ENCODE peak calls at places on chromosomes 11 and 22, in six cellular contexts. X is H1, S is tibial artery, C is heart right ventricle, J is foreskin keratinocyte, B is B cell. E is an unnamed sample.

GRCh38 chr11:61853698-61854169 is 25.6 kb downstream of the FADS2 start:
- DNase-seq in S (no peak), C (peak; percentile 72), J (no peak), X (no peak), B (no peak), E (no peak)

GRCh38 chr11:109112748-109113378 is 309.1 kb upstream of the C11orf87 start:
- DNase-seq in C (peak; percentile 17), S (no peak), B (no peak), X (no peak), J (no peak), E (no peak)

GRCh38 chr11:108697872-108698473 is 33.1 kb downstream of the DDX10 start:
- DNase-seq in S (peak; percentile 28), J (peak; percentile 16), X (no peak), C (no peak), B (peak; percentile 64), E (peak; percentile 79)

GRCh38 chr11:131692961-131693360 is 322.5 kb downstream of the NTM start:
- DNase-seq in S (no peak), B (no peak), X (no peak), C (no peak), J (no peak), E (no peak)

GRCh38 chr11:95596011-95596489 is 193.5 kb downstream of the FAM76B start:
- DNase-seq in X (no peak), C (no peak), S (no peak), J (peak; percentile 61), B (no peak), E (peak; percentile 31)

GRCh38 chr11:100584201-100584600 is 102.9 kb upstream of the ARHGAP42 start:
- DNase-seq in J (no peak), C (no peak), S (no peak), B (no peak), X (no peak), E (no peak)

GRCh38 chr11:129313588-129314288 is 61.9 kb upstream of the BARX2 start:
- DNase-seq in S (peak; percentile 27), X (no peak), J (no peak), C (no peak), B (no peak), E (no peak)

GRCh38 chr22:46054091-46054877 is 77.3 kb upstream of the WNT7B start:
- DNase-seq in X (no peak), J (no peak), S (peak; percentile 67), B (peak; percentile 81), C (peak; percentile 77), E (no peak)

GRCh38 chr22:39152511-39153219 is at the start of gene CBX7:
- DNase-seq in J (no peak), X (peak; percentile 94), B (peak; percentile 99), C (peak; percentile 96), S (peak; percentile 96), E (peak; percentile 97)

GRCh38 chr22:40340044-40340443 is 6.3 kb upstream of the ADSL start:
- DNase-seq in X (no peak), C (no peak), B (no peak), J (no peak), S (no peak), E (no peak)

GRCh38 chr11:64322925-64323260 is 5.0 kb downstream of the PRDX5 start:
- DNase-seq in X (no peak), J (no peak), S (no peak), C (no peak), B (no peak), E (no peak)

GRCh38 chr11:1479006-1479677 is 7.4 kb downstream of the MOB2 start:
- DNase-seq in J (no peak), C (peak; percentile 18), B (no peak), S (peak; percentile 21), X (no peak), E (no peak)
- TF ChIP-seq CTCF in J (no peak), C (no peak), B (no peak), S (no peak), X (no peak), E (no peak)

GRCh38 chr22:41832553-41833368 is at the start of gene SREBF2:
- DNase-seq in J (peak; percentile 98), B (peak; percentile 97), X (peak; percentile 97), C (peak; percentile 99), S (peak; percentile 100), E (peak; percentile 100)
- TF ChIP-seq CTCF in J (peak; percentile 26), B (no peak), X (no peak), C (no peak), S (no peak), E (no peak)

DNA sequence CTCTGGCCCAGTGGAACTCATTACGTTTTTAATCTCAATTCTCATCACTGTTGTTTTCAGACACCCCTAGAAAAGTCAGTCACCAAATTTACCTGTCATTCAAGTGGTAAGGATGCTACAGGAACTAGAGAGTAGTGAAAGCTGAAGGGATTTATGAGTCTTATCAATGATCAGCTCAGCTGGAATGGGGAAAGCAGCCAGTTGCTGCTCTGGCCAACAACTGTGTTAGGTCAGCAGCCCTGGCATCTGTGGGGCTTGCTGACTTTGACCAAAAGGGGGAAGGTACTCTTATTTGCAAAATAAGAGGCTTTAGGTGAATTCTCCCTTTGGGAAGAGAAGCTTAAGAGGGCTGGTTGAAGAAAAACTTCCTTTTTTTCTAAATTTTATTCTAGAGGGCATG is 76.2 kb upstream of the HORMAD2 start:
- DNase-seq in J (no peak), B (no peak), S (no peak), X (no peak), C (no peak), E (no peak)
- TF ChIP-seq CTCF in J (no peak), B (no peak), S (no peak), X (no peak), C (no peak), E (no peak)

DNA sequence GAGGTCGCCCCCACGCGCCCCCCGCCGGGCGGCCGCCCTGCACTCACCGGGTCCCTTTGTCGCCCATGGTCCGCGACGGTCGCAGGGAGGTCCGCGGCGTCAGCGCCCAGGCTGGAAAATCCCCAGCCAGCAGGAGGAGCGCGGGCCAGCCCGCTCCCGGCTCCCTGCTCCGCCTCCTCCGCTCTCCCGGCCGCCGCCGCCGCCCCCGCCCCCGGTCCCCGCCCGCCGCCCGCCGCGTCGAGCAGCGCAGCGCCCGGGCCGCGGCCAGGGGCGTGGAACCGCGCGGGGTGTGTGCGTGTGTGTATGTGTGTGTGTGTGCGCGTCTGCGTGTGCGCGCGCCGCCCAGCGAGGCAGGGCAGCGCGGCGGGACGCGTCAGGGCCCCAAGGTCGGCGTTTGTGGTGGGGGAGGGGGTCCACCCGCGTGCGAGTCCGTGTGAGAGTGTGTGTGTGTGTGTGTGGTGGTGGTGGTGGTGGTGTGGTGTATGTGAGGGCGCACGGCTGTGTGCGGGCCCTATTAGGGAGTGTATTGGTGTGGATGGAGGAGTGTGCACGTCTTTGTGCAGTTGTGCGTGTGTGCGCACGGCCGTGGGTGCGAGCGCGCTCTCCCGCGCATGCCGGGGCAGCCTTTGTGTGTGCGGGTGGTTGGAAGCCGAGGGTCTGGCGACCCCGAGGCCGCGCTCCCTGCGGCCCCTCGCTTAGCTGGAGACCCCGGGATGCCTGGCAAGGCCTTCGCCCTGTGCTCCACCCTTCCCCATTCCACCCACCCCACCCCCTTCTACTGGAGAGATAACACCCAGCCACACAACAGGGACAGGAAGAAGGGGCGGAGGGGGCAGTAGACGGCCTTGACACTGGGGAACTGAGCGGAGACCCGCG is at the start of gene ARRB1:
- DNase-seq in J (no peak), C (peak; percentile 83), X (peak; percentile 69), S (peak; percentile 54), B (peak; percentile 78), E (peak; percentile 77)
- TF ChIP-seq CTCF in J (peak; percentile 18), C (no peak), X (peak; percentile 13), S (no peak), B (no peak), E (no peak)